ENCODE peak calls at places on chromosome 12, in ten cellular contexts. One of them, this sample, is unnamed.
A peak's percentile ranks its signal among the peaks of the same experiment; 100 is the strongest.

GRCh38 chr12:22334696-22335290 is at the start of gene ST8SIA1:
- DNase-seq in activated CD4-positive, alpha-beta T cell treated with anti-CD3 and anti-CD28 coated beads, Interleukin-2, amount 50 U/mL, for 1 hour: peak; percentile 65
- DNase-seq in activated CD8-positive, alpha-beta memory T cell treated with anti-CD3 and anti-CD28 coated beads for 4 hours: peak; percentile 4
- DNase-seq in neural progenitor cell: peak; percentile 73
- DNase-seq in EL: peak; percentile 10
- DNase-seq in stimulated activated CD4-positive, alpha-beta T cell treated with anti-CD3 and anti-CD28 coated beads, Interleukin-15, amount 100 ng/mL, for 24 hours: peak; percentile 70
- DNase-seq in retinal pigment epithelial cell: no peak
- DNase-seq in tibial artery: peak; percentile 71
- DNase-seq in left colon: peak; percentile 49
- DNase-seq in foreskin fibroblast: peak; percentile 42
- DNase-seq in this sample: peak; percentile 52

GRCh38 chr12:119208626-119209061 is 29.9 kb downstream of the HSPB8 start:
- DNase-seq in neural progenitor cell: peak; percentile 57
- DNase-seq in activated CD8-positive, alpha-beta memory T cell treated with anti-CD3 and anti-CD28 coated beads for 4 hours: no peak
- DNase-seq in foreskin fibroblast: no peak
- DNase-seq in activated CD4-positive, alpha-beta T cell treated with anti-CD3 and anti-CD28 coated beads, Interleukin-2, amount 50 U/mL, for 1 hour: no peak
- DNase-seq in retinal pigment epithelial cell: peak; percentile 96
- DNase-seq in EL: peak; percentile 20
- DNase-seq in left colon: peak; percentile 23
- DNase-seq in stimulated activated CD4-positive, alpha-beta T cell treated with anti-CD3 and anti-CD28 coated beads, Interleukin-15, amount 100 ng/mL, for 24 hours: no peak
- DNase-seq in tibial artery: peak; percentile 86
- DNase-seq in this sample: peak; percentile 83

GRCh38 chr12:90959538-90960139 is 4.7 kb upstream of the CCER1 start:
- DNase-seq in activated CD8-positive, alpha-beta memory T cell treated with anti-CD3 and anti-CD28 coated beads for 4 hours: no peak
- DNase-seq in activated CD4-positive, alpha-beta T cell treated with anti-CD3 and anti-CD28 coated beads, Interleukin-2, amount 50 U/mL, for 1 hour: no peak
- DNase-seq in neural progenitor cell: peak; percentile 67
- DNase-seq in retinal pigment epithelial cell: no peak
- DNase-seq in EL: peak; percentile 56
- DNase-seq in stimulated activated CD4-positive, alpha-beta T cell treated with anti-CD3 and anti-CD28 coated beads, Interleukin-15, amount 100 ng/mL, for 24 hours: peak; percentile 19
- DNase-seq in foreskin fibroblast: peak; percentile 74
- DNase-seq in tibial artery: no peak
- DNase-seq in left colon: no peak
- DNase-seq in this sample: no peak

GRCh38 chr12:108855284-108856169 is 1.9 kb downstream of the SSH1 start:
- DNase-seq in foreskin fibroblast: no peak
- DNase-seq in retinal pigment epithelial cell: no peak
- DNase-seq in activated CD8-positive, alpha-beta memory T cell treated with anti-CD3 and anti-CD28 coated beads for 4 hours: no peak
- DNase-seq in neural progenitor cell: no peak
- DNase-seq in EL: peak; percentile 28
- DNase-seq in activated CD4-positive, alpha-beta T cell treated with anti-CD3 and anti-CD28 coated beads, Interleukin-2, amount 50 U/mL, for 1 hour: no peak
- DNase-seq in stimulated activated CD4-positive, alpha-beta T cell treated with anti-CD3 and anti-CD28 coated beads, Interleukin-15, amount 100 ng/mL, for 24 hours: no peak
- DNase-seq in tibial artery: no peak
- DNase-seq in left colon: no peak
- DNase-seq in this sample: no peak

GRCh38 chr12:41365653-41366131 is 177.6 kb downstream of the PDZRN4 start:
- DNase-seq in activated CD4-positive, alpha-beta T cell treated with anti-CD3 and anti-CD28 coated beads, Interleukin-2, amount 50 U/mL, for 1 hour: no peak
- DNase-seq in left colon: no peak
- DNase-seq in retinal pigment epithelial cell: no peak
- DNase-seq in EL: no peak
- DNase-seq in foreskin fibroblast: no peak
- DNase-seq in stimulated activated CD4-positive, alpha-beta T cell treated with anti-CD3 and anti-CD28 coated beads, Interleukin-15, amount 100 ng/mL, for 24 hours: no peak
- DNase-seq in neural progenitor cell: peak; percentile 28
- DNase-seq in activated CD8-positive, alpha-beta memory T cell treated with anti-CD3 and anti-CD28 coated beads for 4 hours: no peak
- DNase-seq in tibial artery: no peak
- DNase-seq in this sample: no peak

GRCh38 chr12:12265571-12266388 is 1.1 kb downstream of the LRP6 start:
- DNase-seq in foreskin fibroblast: peak; percentile 55
- DNase-seq in EL: peak; percentile 50
- DNase-seq in tibial artery: no peak
- DNase-seq in activated CD4-positive, alpha-beta T cell treated with anti-CD3 and anti-CD28 coated beads, Interleukin-2, amount 50 U/mL, for 1 hour: no peak
- DNase-seq in neural progenitor cell: no peak
- DNase-seq in stimulated activated CD4-positive, alpha-beta T cell treated with anti-CD3 and anti-CD28 coated beads, Interleukin-15, amount 100 ng/mL, for 24 hours: peak; percentile 8
- DNase-seq in left colon: peak; percentile 9
- DNase-seq in retinal pigment epithelial cell: no peak
- DNase-seq in activated CD8-positive, alpha-beta memory T cell treated with anti-CD3 and anti-CD28 coated beads for 4 hours: no peak
- DNase-seq in this sample: no peak

GRCh38 chr12:113261847-113262470 is 40.7 kb downstream of the TPCN1 start:
- DNase-seq in foreskin fibroblast: peak; percentile 70
- DNase-seq in EL: peak; percentile 21
- DNase-seq in tibial artery: no peak
- DNase-seq in activated CD4-positive, alpha-beta T cell treated with anti-CD3 and anti-CD28 coated beads, Interleukin-2, amount 50 U/mL, for 1 hour: no peak
- DNase-seq in left colon: no peak
- DNase-seq in stimulated activated CD4-positive, alpha-beta T cell treated with anti-CD3 and anti-CD28 coated beads, Interleukin-15, amount 100 ng/mL, for 24 hours: peak; percentile 58
- DNase-seq in neural progenitor cell: no peak
- DNase-seq in retinal pigment epithelial cell: no peak
- DNase-seq in activated CD8-positive, alpha-beta memory T cell treated with anti-CD3 and anti-CD28 coated beads for 4 hours: no peak
- DNase-seq in this sample: no peak

GRCh38 chr12:74337951-74338350 is 199.7 kb upstream of the ATXN7L3B start:
- DNase-seq in neural progenitor cell: no peak
- DNase-seq in stimulated activated CD4-positive, alpha-beta T cell treated with anti-CD3 and anti-CD28 coated beads, Interleukin-15, amount 100 ng/mL, for 24 hours: no peak
- DNase-seq in left colon: no peak
- DNase-seq in foreskin fibroblast: peak; percentile 80
- DNase-seq in retinal pigment epithelial cell: no peak
- DNase-seq in activated CD8-positive, alpha-beta memory T cell treated with anti-CD3 and anti-CD28 coated beads for 4 hours: no peak
- DNase-seq in activated CD4-positive, alpha-beta T cell treated with anti-CD3 and anti-CD28 coated beads, Interleukin-2, amount 50 U/mL, for 1 hour: no peak
- DNase-seq in EL: peak; percentile 64
- DNase-seq in tibial artery: no peak
- DNase-seq in this sample: no peak

GRCh38 chr12:66879392-66879791 is 200.5 kb upstream of the GRIP1 start:
- DNase-seq in activated CD8-positive, alpha-beta memory T cell treated with anti-CD3 and anti-CD28 coated beads for 4 hours: no peak
- DNase-seq in activated CD4-positive, alpha-beta T cell treated with anti-CD3 and anti-CD28 coated beads, Interleukin-2, amount 50 U/mL, for 1 hour: no peak
- DNase-seq in neural progenitor cell: no peak
- DNase-seq in EL: no peak
- DNase-seq in foreskin fibroblast: no peak
- DNase-seq in tibial artery: no peak
- DNase-seq in retinal pigment epithelial cell: no peak
- DNase-seq in left colon: no peak
- DNase-seq in stimulated activated CD4-positive, alpha-beta T cell treated with anti-CD3 and anti-CD28 coated beads, Interleukin-15, amount 100 ng/mL, for 24 hours: no peak
- DNase-seq in this sample: no peak

GRCh38 chr12:69056743-69057515 is 124.0 kb upstream of the CPM start:
- DNase-seq in stimulated activated CD4-positive, alpha-beta T cell treated with anti-CD3 and anti-CD28 coated beads, Interleukin-15, amount 100 ng/mL, for 24 hours: no peak
- DNase-seq in retinal pigment epithelial cell: no peak
- DNase-seq in neural progenitor cell: no peak
- DNase-seq in activated CD4-positive, alpha-beta T cell treated with anti-CD3 and anti-CD28 coated beads, Interleukin-2, amount 50 U/mL, for 1 hour: no peak
- DNase-seq in activated CD8-positive, alpha-beta memory T cell treated with anti-CD3 and anti-CD28 coated beads for 4 hours: no peak
- DNase-seq in EL: peak; percentile 51
- DNase-seq in foreskin fibroblast: peak; percentile 87
- DNase-seq in left colon: no peak
- DNase-seq in tibial artery: no peak
- DNase-seq in this sample: no peak

GRCh38 chr12:114163766-114164165 is 197.6 kb upstream of the RBM19 start:
- DNase-seq in neural progenitor cell: no peak
- DNase-seq in activated CD8-positive, alpha-beta memory T cell treated with anti-CD3 and anti-CD28 coated beads for 4 hours: no peak
- DNase-seq in foreskin fibroblast: peak; percentile 97
- DNase-seq in retinal pigment epithelial cell: no peak
- DNase-seq in left colon: no peak
- DNase-seq in activated CD4-positive, alpha-beta T cell treated with anti-CD3 and anti-CD28 coated beads, Interleukin-2, amount 50 U/mL, for 1 hour: no peak
- DNase-seq in tibial artery: no peak
- DNase-seq in stimulated activated CD4-positive, alpha-beta T cell treated with anti-CD3 and anti-CD28 coated beads, Interleukin-15, amount 100 ng/mL, for 24 hours: no peak
- DNase-seq in EL: peak; percentile 93
- DNase-seq in this sample: no peak

GRCh38 chr12:54215990-54216579 is 27.3 kb upstream of the SMUG1 start:
- DNase-seq in activated CD4-positive, alpha-beta T cell treated with anti-CD3 and anti-CD28 coated beads, Interleukin-2, amount 50 U/mL, for 1 hour: peak; percentile 30
- DNase-seq in retinal pigment epithelial cell: no peak
- DNase-seq in foreskin fibroblast: no peak
- DNase-seq in left colon: peak; percentile 46
- DNase-seq in tibial artery: no peak
- DNase-seq in EL: peak; percentile 30
- DNase-seq in stimulated activated CD4-positive, alpha-beta T cell treated with anti-CD3 and anti-CD28 coated beads, Interleukin-15, amount 100 ng/mL, for 24 hours: peak; percentile 68
- DNase-seq in neural progenitor cell: no peak
- DNase-seq in activated CD8-positive, alpha-beta memory T cell treated with anti-CD3 and anti-CD28 coated beads for 4 hours: no peak
- DNase-seq in this sample: no peak

GRCh38 chr12:1373887-1374286 is 220.5 kb downstream of the FBXL14 start:
- DNase-seq in neural progenitor cell: no peak
- DNase-seq in activated CD8-positive, alpha-beta memory T cell treated with anti-CD3 and anti-CD28 coated beads for 4 hours: no peak
- DNase-seq in stimulated activated CD4-positive, alpha-beta T cell treated with anti-CD3 and anti-CD28 coated beads, Interleukin-15, amount 100 ng/mL, for 24 hours: no peak
- DNase-seq in foreskin fibroblast: peak; percentile 94
- DNase-seq in EL: peak; percentile 26
- DNase-seq in left colon: no peak
- DNase-seq in activated CD4-positive, alpha-beta T cell treated with anti-CD3 and anti-CD28 coated beads, Interleukin-2, amount 50 U/mL, for 1 hour: no peak
- DNase-seq in retinal pigment epithelial cell: no peak
- DNase-seq in tibial artery: no peak
- DNase-seq in this sample: no peak

GRCh38 chr12:132329036-132329738 is at the start of gene GALNT9:
- DNase-seq in activated CD8-positive, alpha-beta memory T cell treated with anti-CD3 and anti-CD28 coated beads for 4 hours: no peak
- DNase-seq in EL: no peak
- DNase-seq in retinal pigment epithelial cell: no peak
- DNase-seq in foreskin fibroblast: peak; percentile 17
- DNase-seq in stimulated activated CD4-positive, alpha-beta T cell treated with anti-CD3 and anti-CD28 coated beads, Interleukin-15, amount 100 ng/mL, for 24 hours: peak; percentile 22
- DNase-seq in left colon: no peak
- DNase-seq in tibial artery: no peak
- DNase-seq in activated CD4-positive, alpha-beta T cell treated with anti-CD3 and anti-CD28 coated beads, Interleukin-2, amount 50 U/mL, for 1 hour: no peak
- DNase-seq in neural progenitor cell: peak; percentile 90
- DNase-seq in this sample: no peak